ENCODE peak calls at places on chromosomes 6 and 20, in six cellular contexts. One of them, this sample, is unnamed.

GRCh38 chr6:10558575-10558974 is 37.4 kb downstream of the GCNT2 start:
- DNase-seq in K562: no peak
- DNase-seq in HCT116: no peak
- DNase-seq in HepG2: no peak
- DNase-seq in IMR-90: no peak
- DNase-seq in H1: no peak
- DNase-seq in this sample: peak

GRCh38 chr20:64090165-64090564 is 6.0 kb upstream of the LKAAEAR1 start:
- DNase-seq in HCT116: no peak
- DNase-seq in IMR-90: no peak
- DNase-seq in K562: peak
- DNase-seq in H1: no peak
- DNase-seq in HepG2: no peak
- DNase-seq in this sample: no peak

GRCh38 chr6:159360306-159360705 is 191.1 kb downstream of the FNDC1 start:
- DNase-seq in HCT116: no peak
- DNase-seq in HepG2: no peak
- DNase-seq in K562: no peak
- DNase-seq in H1: no peak
- DNase-seq in IMR-90: no peak
- DNase-seq in this sample: no peak

GRCh38 chr6:156955494-156956183 is 178.5 kb downstream of the ARID1B start:
- DNase-seq in HepG2: no peak
- DNase-seq in HCT116: no peak
- DNase-seq in IMR-90: no peak
- DNase-seq in H1: no peak
- DNase-seq in K562: no peak
- DNase-seq in this sample: peak

GRCh38 chr6:82863771-82864170 is 201.9 kb downstream of the UBE3D start:
- DNase-seq in HCT116: no peak
- DNase-seq in H1: no peak
- DNase-seq in IMR-90: no peak
- DNase-seq in K562: no peak
- DNase-seq in HepG2: no peak
- DNase-seq in this sample: no peak

GRCh38 chr6:107114872-107115694 is at the start of gene BEND3:
- DNase-seq in K562: peak
- DNase-seq in HepG2: no peak
- DNase-seq in H1: no peak
- DNase-seq in HCT116: no peak
- DNase-seq in IMR-90: no peak
- DNase-seq in this sample: no peak

GRCh38 chr6:79762370-79762769 is 131.2 kb downstream of the SH3BGRL2 start:
- DNase-seq in IMR-90: no peak
- DNase-seq in HepG2: no peak
- DNase-seq in K562: no peak
- DNase-seq in H1: no peak
- DNase-seq in HCT116: peak
- DNase-seq in this sample: peak

GRCh38 chr20:1391640-1392442 is 1.0 kb downstream of the FKBP1A start:
- DNase-seq in H1: no peak
- DNase-seq in HCT116: no peak
- DNase-seq in IMR-90: peak
- DNase-seq in K562: peak
- DNase-seq in HepG2: no peak
- DNase-seq in this sample: peak

GRCh38 chr6:128071212-128071611 is 170.4 kb upstream of the THEMIS start:
- DNase-seq in IMR-90: no peak
- DNase-seq in HCT116: no peak
- DNase-seq in K562: no peak
- DNase-seq in HepG2: no peak
- DNase-seq in H1: no peak
- DNase-seq in this sample: no peak

GRCh38 chr20:45036044-45036755 is 64.7 kb downstream of the KCNS1 start:
- DNase-seq in K562: peak
- DNase-seq in HepG2: peak
- DNase-seq in IMR-90: peak
- DNase-seq in HCT116: peak
- DNase-seq in H1: no peak
- DNase-seq in this sample: peak

GRCh38 chr20:1204061-1204460 is 807 bp downstream of the C20orf202 start:
- DNase-seq in K562: no peak
- DNase-seq in H1: no peak
- DNase-seq in HCT116: no peak
- DNase-seq in IMR-90: no peak
- DNase-seq in HepG2: no peak
- DNase-seq in this sample: no peak

GRCh38 chr6:15870354-15871043 is 207.7 kb upstream of the DTNBP1 start:
- DNase-seq in HepG2: no peak
- DNase-seq in K562: no peak
- DNase-seq in IMR-90: no peak
- DNase-seq in HCT116: no peak
- DNase-seq in H1: no peak
- DNase-seq in this sample: peak

GRCh38 chr6:45398075-45398817 is 20.5 kb upstream of the SUPT3H start:
- DNase-seq in IMR-90: no peak
- DNase-seq in H1: no peak
- DNase-seq in HepG2: no peak
- DNase-seq in HCT116: no peak
- DNase-seq in K562: no peak
- DNase-seq in this sample: no peak

GRCh38 chr6:35173068-35174042 is 32.2 kb upstream of the TCP11 start:
- DNase-seq in H1: no peak
- DNase-seq in HCT116: no peak
- DNase-seq in IMR-90: no peak
- DNase-seq in HepG2: no peak
- DNase-seq in K562: no peak
- DNase-seq in this sample: no peak

GRCh38 chr6:162443101-162443500 is 284.5 kb downstream of the PRKN start:
- DNase-seq in HepG2: no peak
- DNase-seq in IMR-90: no peak
- DNase-seq in HCT116: no peak
- DNase-seq in H1: no peak
- DNase-seq in K562: no peak
- DNase-seq in this sample: no peak

GRCh38 chr6:75201901-75202672 is 3.8 kb downstream of the COL12A1 start:
- DNase-seq in HepG2: no peak
- DNase-seq in IMR-90: peak
- DNase-seq in H1: no peak
- DNase-seq in HCT116: no peak
- DNase-seq in K562: no peak
- DNase-seq in this sample: peak

GRCh38 chr20:36830791-36831691 is 44.9 kb upstream of the TLDC2 start:
- DNase-seq in IMR-90: peak
- DNase-seq in HCT116: no peak
- DNase-seq in H1: no peak
- DNase-seq in K562: no peak
- DNase-seq in HepG2: no peak
- DNase-seq in this sample: peak

GRCh38 chr20:18831830-18832229 is 18.2 kb downstream of the SCP2D1 start:
- DNase-seq in H1: no peak
- DNase-seq in IMR-90: peak
- DNase-seq in K562: no peak
- DNase-seq in HepG2: no peak
- DNase-seq in HCT116: no peak
- DNase-seq in this sample: no peak

GRCh38 chr6:136706431-136706830 is 85.8 kb downstream of the MAP3K5 start:
- DNase-seq in HepG2: no peak
- DNase-seq in IMR-90: no peak
- DNase-seq in K562: no peak
- DNase-seq in H1: no peak
- DNase-seq in HCT116: no peak
- DNase-seq in this sample: no peak

GRCh38 chr20:62064788-62065668 is 653 bp downstream of the TAF4 start:
- DNase-seq in HepG2: no peak
- DNase-seq in HCT116: no peak
- DNase-seq in H1: no peak
- DNase-seq in IMR-90: no peak
- DNase-seq in K562: peak
- DNase-seq in this sample: no peak

GRCh38 chr6:33209856-33210255 is 1.6 kb downstream of the RING1 start:
- DNase-seq in HepG2: no peak
- DNase-seq in H1: no peak
- DNase-seq in K562: no peak
- DNase-seq in HCT116: no peak
- DNase-seq in IMR-90: no peak
- DNase-seq in this sample: no peak

GRCh38 chr20:12827796-12828406 is 180.9 kb upstream of the SPTLC3 start:
- DNase-seq in HepG2: no peak
- DNase-seq in IMR-90: no peak
- DNase-seq in H1: no peak
- DNase-seq in K562: no peak
- DNase-seq in HCT116: no peak
- DNase-seq in this sample: no peak

GRCh38 chr6:12882761-12883290 is 166.3 kb downstream of the PHACTR1 start:
- DNase-seq in K562: no peak
- DNase-seq in IMR-90: no peak
- DNase-seq in HCT116: no peak
- DNase-seq in H1: no peak
- DNase-seq in HepG2: no peak
- DNase-seq in this sample: no peak

GRCh38 chr6:12886961-12887775 is 170.6 kb downstream of the PHACTR1 start:
- DNase-seq in HepG2: no peak
- DNase-seq in K562: no peak
- DNase-seq in HCT116: no peak
- DNase-seq in IMR-90: no peak
- DNase-seq in H1: peak
- DNase-seq in this sample: no peak

GRCh38 chr6:12890171-12890790 is 173.7 kb downstream of the PHACTR1 start:
- DNase-seq in IMR-90: no peak
- DNase-seq in HCT116: peak
- DNase-seq in K562: peak
- DNase-seq in HepG2: peak
- DNase-seq in H1: no peak
- DNase-seq in this sample: peak

DNA sequence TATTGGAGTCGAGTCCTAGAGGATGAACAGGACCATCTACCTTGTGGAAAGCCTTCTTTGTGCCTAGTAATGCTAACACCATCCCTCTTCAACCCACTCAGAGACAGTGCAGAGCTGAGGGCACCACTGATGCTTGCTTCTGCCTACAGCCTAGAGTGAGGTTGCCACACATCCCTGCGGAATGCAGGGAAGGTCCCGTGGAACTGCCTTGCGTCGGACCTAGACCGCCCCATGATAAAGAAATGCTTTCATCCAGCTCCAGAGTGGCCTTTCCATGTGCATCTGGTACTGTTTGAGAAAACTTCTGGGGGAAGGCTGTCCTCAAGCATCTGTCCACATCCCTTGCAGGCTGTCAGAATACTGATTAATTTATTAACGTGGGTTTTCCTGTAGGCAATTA is 168.4 kb downstream of the PHACTR1 start:
- DNase-seq in HCT116: no peak
- DNase-seq in K562: no peak
- DNase-seq in HepG2: no peak
- DNase-seq in IMR-90: no peak
- DNase-seq in H1: no peak
- DNase-seq in this sample: no peak
- TF ChIP-seq CTCF in HCT116: no peak
- TF ChIP-seq CTCF in K562: no peak
- TF ChIP-seq CTCF in HepG2: no peak
- TF ChIP-seq CTCF in IMR-90: no peak
- TF ChIP-seq CTCF in H1: no peak
- TF ChIP-seq CTCF in this sample: no peak

GRCh38 chr6:89432875-89433636 is at the start of gene ANKRD6:
- DNase-seq in H1: peak
- DNase-seq in IMR-90: no peak
- DNase-seq in HepG2: peak
- DNase-seq in K562: peak
- DNase-seq in HCT116: peak
- DNase-seq in this sample: peak
- TF ChIP-seq POLR2A in H1: no peak
- TF ChIP-seq POLR2A in IMR-90: no peak
- TF ChIP-seq POLR2A in HepG2: no peak
- TF ChIP-seq POLR2A in K562: no peak
- TF ChIP-seq POLR2A in HCT116: no peak
- TF ChIP-seq POLR2A in this sample: no peak

GRCh38 chr6:73969982-73970960 is 274.3 kb downstream of the CD109 start:
- DNase-seq in HCT116: peak
- DNase-seq in HepG2: peak
- DNase-seq in K562: peak
- DNase-seq in H1: no peak
- DNase-seq in IMR-90: peak
- DNase-seq in this sample: peak
- H2AFZ ChIP-seq in HCT116: peak
- H2AFZ ChIP-seq in HepG2: no peak
- H2AFZ ChIP-seq in K562: no peak
- H2AFZ ChIP-seq in H1: no peak
- H2AFZ ChIP-seq in IMR-90: no peak
- H2AFZ ChIP-seq in this sample: no peak

GRCh38 chr6:73798592-73798991 is 102.6 kb downstream of the CD109 start:
- DNase-seq in IMR-90: peak
- DNase-seq in HepG2: peak
- DNase-seq in K562: no peak
- DNase-seq in H1: no peak
- DNase-seq in HCT116: peak
- DNase-seq in this sample: peak

GRCh38 chr6:73800997-73801396 is 105.0 kb downstream of the CD109 start:
- DNase-seq in HCT116: no peak
- DNase-seq in K562: no peak
- DNase-seq in HepG2: no peak
- DNase-seq in H1: no peak
- DNase-seq in IMR-90: no peak
- DNase-seq in this sample: no peak

GRCh38 chr6:73801652-73802268 is 105.8 kb downstream of the CD109 start:
- DNase-seq in K562: no peak
- DNase-seq in H1: no peak
- DNase-seq in HCT116: no peak
- DNase-seq in IMR-90: peak
- DNase-seq in HepG2: no peak
- DNase-seq in this sample: no peak

GRCh38 chr6:73802366-73802765 is 106.4 kb downstream of the CD109 start:
- DNase-seq in HCT116: no peak
- DNase-seq in K562: no peak
- DNase-seq in HepG2: no peak
- DNase-seq in H1: no peak
- DNase-seq in IMR-90: peak
- DNase-seq in this sample: no peak

GRCh38 chr6:73803562-73804221 is 107.7 kb downstream of the CD109 start:
- DNase-seq in IMR-90: peak
- DNase-seq in K562: peak
- DNase-seq in HCT116: peak
- DNase-seq in HepG2: peak
- DNase-seq in H1: no peak
- DNase-seq in this sample: peak
- TF ChIP-seq CTCF in IMR-90: peak
- TF ChIP-seq CTCF in K562: peak
- TF ChIP-seq CTCF in HCT116: peak
- TF ChIP-seq CTCF in HepG2: peak
- TF ChIP-seq CTCF in H1: peak
- TF ChIP-seq CTCF in this sample: peak

This sample was measured in endothelial cell of umbilical vein.